ENCODE peak calls at places on chromosomes 6 and 20, in ten cellular contexts. One of them, this sample, is unnamed.

GRCh38 chr20:55415567-55416142 is 589.7 kb downstream of the CBLN4 start:
- DNase-seq in left lung: no peak
- DNase-seq in CD8-positive, alpha-beta T cell: no peak
- DNase-seq in heart right ventricle: no peak
- DNase-seq in IMR-90: no peak
- DNase-seq in esophagus squamous epithelium: no peak
- DNase-seq in ascending aorta: no peak
- DNase-seq in fibroblast of pulmonary artery: no peak
- DNase-seq in progenitor cell of endocrine pancreas: no peak
- DNase-seq in endothelial cell: no peak
- DNase-seq in this sample: no peak

GRCh38 chr20:37627060-37627766 is 66.6 kb upstream of the CTNNBL1 start:
- DNase-seq in progenitor cell of endocrine pancreas: peak
- DNase-seq in heart right ventricle: peak
- DNase-seq in fibroblast of pulmonary artery: peak
- DNase-seq in endothelial cell: peak
- DNase-seq in left lung: peak
- DNase-seq in ascending aorta: no peak
- DNase-seq in esophagus squamous epithelium: no peak
- DNase-seq in CD8-positive, alpha-beta T cell: no peak
- DNase-seq in IMR-90: peak
- DNase-seq in this sample: no peak

GRCh38 chr20:3358676-3359340 is 48.7 kb downstream of the DNAAF9 start:
- DNase-seq in endothelial cell: no peak
- DNase-seq in CD8-positive, alpha-beta T cell: no peak
- DNase-seq in fibroblast of pulmonary artery: no peak
- DNase-seq in progenitor cell of endocrine pancreas: no peak
- DNase-seq in left lung: no peak
- DNase-seq in ascending aorta: no peak
- DNase-seq in IMR-90: no peak
- DNase-seq in esophagus squamous epithelium: no peak
- DNase-seq in heart right ventricle: no peak
- DNase-seq in this sample: no peak

GRCh38 chr6:21213492-21213891 is 380.1 kb upstream of the SOX4 start:
- DNase-seq in esophagus squamous epithelium: no peak
- DNase-seq in IMR-90: no peak
- DNase-seq in endothelial cell: no peak
- DNase-seq in progenitor cell of endocrine pancreas: no peak
- DNase-seq in CD8-positive, alpha-beta T cell: no peak
- DNase-seq in left lung: no peak
- DNase-seq in ascending aorta: no peak
- DNase-seq in fibroblast of pulmonary artery: no peak
- DNase-seq in heart right ventricle: no peak
- DNase-seq in this sample: no peak

GRCh38 chr6:320351-321157 is 28.3 kb downstream of the DUSP22 start:
- DNase-seq in fibroblast of pulmonary artery: no peak
- DNase-seq in CD8-positive, alpha-beta T cell: no peak
- DNase-seq in progenitor cell of endocrine pancreas: no peak
- DNase-seq in esophagus squamous epithelium: no peak
- DNase-seq in IMR-90: no peak
- DNase-seq in heart right ventricle: no peak
- DNase-seq in left lung: no peak
- DNase-seq in ascending aorta: no peak
- DNase-seq in endothelial cell: no peak
- DNase-seq in this sample: no peak

GRCh38 chr6:11675610-11676009 is 103.0 kb downstream of the ADTRP start:
- DNase-seq in heart right ventricle: no peak
- DNase-seq in esophagus squamous epithelium: no peak
- DNase-seq in CD8-positive, alpha-beta T cell: no peak
- DNase-seq in ascending aorta: no peak
- DNase-seq in IMR-90: no peak
- DNase-seq in endothelial cell: no peak
- DNase-seq in fibroblast of pulmonary artery: peak
- DNase-seq in left lung: no peak
- DNase-seq in progenitor cell of endocrine pancreas: no peak
- DNase-seq in this sample: no peak

GRCh38 chr6:52384145-52384766 is 22.3 kb downstream of the PAQR8 start:
- DNase-seq in left lung: no peak
- DNase-seq in progenitor cell of endocrine pancreas: no peak
- DNase-seq in ascending aorta: no peak
- DNase-seq in fibroblast of pulmonary artery: no peak
- DNase-seq in endothelial cell: no peak
- DNase-seq in esophagus squamous epithelium: no peak
- DNase-seq in heart right ventricle: no peak
- DNase-seq in IMR-90: no peak
- DNase-seq in CD8-positive, alpha-beta T cell: no peak
- DNase-seq in this sample: no peak

GRCh38 chr6:41258196-41258493 is 28.3 kb downstream of the TREM1 start:
- DNase-seq in IMR-90: no peak
- DNase-seq in esophagus squamous epithelium: no peak
- DNase-seq in endothelial cell: no peak
- DNase-seq in CD8-positive, alpha-beta T cell: no peak
- DNase-seq in ascending aorta: no peak
- DNase-seq in fibroblast of pulmonary artery: no peak
- DNase-seq in heart right ventricle: no peak
- DNase-seq in left lung: no peak
- DNase-seq in progenitor cell of endocrine pancreas: no peak
- DNase-seq in this sample: no peak

GRCh38 chr6:113586966-113587699 is 270.0 kb upstream of the MARCKS start:
- DNase-seq in progenitor cell of endocrine pancreas: no peak
- DNase-seq in left lung: no peak
- DNase-seq in fibroblast of pulmonary artery: no peak
- DNase-seq in IMR-90: no peak
- DNase-seq in CD8-positive, alpha-beta T cell: no peak
- DNase-seq in heart right ventricle: no peak
- DNase-seq in ascending aorta: no peak
- DNase-seq in endothelial cell: no peak
- DNase-seq in esophagus squamous epithelium: no peak
- DNase-seq in this sample: no peak

GRCh38 chr6:44737829-44738528 is 350.5 kb downstream of the CDC5L start:
- DNase-seq in heart right ventricle: no peak
- DNase-seq in IMR-90: no peak
- DNase-seq in esophagus squamous epithelium: no peak
- DNase-seq in endothelial cell: no peak
- DNase-seq in ascending aorta: no peak
- DNase-seq in left lung: no peak
- DNase-seq in progenitor cell of endocrine pancreas: no peak
- DNase-seq in fibroblast of pulmonary artery: no peak
- DNase-seq in CD8-positive, alpha-beta T cell: no peak
- DNase-seq in this sample: no peak

GRCh38 chr20:57458400-57459160 is 66.4 kb downstream of the CTCFL start:
- DNase-seq in endothelial cell: no peak
- DNase-seq in CD8-positive, alpha-beta T cell: no peak
- DNase-seq in esophagus squamous epithelium: no peak
- DNase-seq in ascending aorta: no peak
- DNase-seq in left lung: no peak
- DNase-seq in progenitor cell of endocrine pancreas: no peak
- DNase-seq in fibroblast of pulmonary artery: peak
- DNase-seq in heart right ventricle: no peak
- DNase-seq in IMR-90: no peak
- DNase-seq in this sample: peak

GRCh38 chr20:54680872-54681297 is 205.5 kb downstream of the DOK5 start:
- DNase-seq in endothelial cell: peak
- DNase-seq in fibroblast of pulmonary artery: peak
- DNase-seq in ascending aorta: no peak
- DNase-seq in CD8-positive, alpha-beta T cell: no peak
- DNase-seq in IMR-90: peak
- DNase-seq in heart right ventricle: no peak
- DNase-seq in esophagus squamous epithelium: no peak
- DNase-seq in left lung: no peak
- DNase-seq in progenitor cell of endocrine pancreas: no peak
- DNase-seq in this sample: no peak

GRCh38 chr20:63809856-63810255 is 21.2 kb downstream of the ZBTB46 start:
- DNase-seq in heart right ventricle: no peak
- DNase-seq in fibroblast of pulmonary artery: no peak
- DNase-seq in progenitor cell of endocrine pancreas: no peak
- DNase-seq in CD8-positive, alpha-beta T cell: no peak
- DNase-seq in left lung: no peak
- DNase-seq in IMR-90: no peak
- DNase-seq in endothelial cell: no peak
- DNase-seq in ascending aorta: no peak
- DNase-seq in esophagus squamous epithelium: no peak
- DNase-seq in this sample: no peak

GRCh38 chr20:24698189-24698588 is 228.8 kb downstream of the SYNDIG1 start:
- DNase-seq in fibroblast of pulmonary artery: no peak
- DNase-seq in ascending aorta: no peak
- DNase-seq in left lung: no peak
- DNase-seq in esophagus squamous epithelium: no peak
- DNase-seq in IMR-90: no peak
- DNase-seq in heart right ventricle: no peak
- DNase-seq in CD8-positive, alpha-beta T cell: no peak
- DNase-seq in endothelial cell: no peak
- DNase-seq in progenitor cell of endocrine pancreas: no peak
- DNase-seq in this sample: no peak

GRCh38 chr20:22379472-22379871 is 204.9 kb downstream of the FOXA2 start:
- DNase-seq in esophagus squamous epithelium: no peak
- DNase-seq in left lung: no peak
- DNase-seq in fibroblast of pulmonary artery: peak
- DNase-seq in IMR-90: no peak
- DNase-seq in heart right ventricle: no peak
- DNase-seq in endothelial cell: no peak
- DNase-seq in CD8-positive, alpha-beta T cell: no peak
- DNase-seq in ascending aorta: no peak
- DNase-seq in progenitor cell of endocrine pancreas: no peak
- DNase-seq in this sample: no peak

GRCh38 chr20:35720165-35721123 is 21.2 kb downstream of the ROMO1 start:
- DNase-seq in progenitor cell of endocrine pancreas: no peak
- DNase-seq in left lung: no peak
- DNase-seq in fibroblast of pulmonary artery: no peak
- DNase-seq in endothelial cell: no peak
- DNase-seq in esophagus squamous epithelium: no peak
- DNase-seq in CD8-positive, alpha-beta T cell: no peak
- DNase-seq in ascending aorta: no peak
- DNase-seq in IMR-90: no peak
- DNase-seq in heart right ventricle: no peak
- DNase-seq in this sample: no peak

GRCh38 chr6:39295538-39295937 is 18.7 kb downstream of the KCNK17 start:
- DNase-seq in esophagus squamous epithelium: no peak
- DNase-seq in progenitor cell of endocrine pancreas: no peak
- DNase-seq in fibroblast of pulmonary artery: no peak
- DNase-seq in CD8-positive, alpha-beta T cell: no peak
- DNase-seq in endothelial cell: no peak
- DNase-seq in ascending aorta: no peak
- DNase-seq in left lung: no peak
- DNase-seq in IMR-90: no peak
- DNase-seq in heart right ventricle: no peak
- DNase-seq in this sample: no peak

GRCh38 chr20:51958636-51959542 is 156.6 kb upstream of the SALL4 start:
- DNase-seq in endothelial cell: no peak
- DNase-seq in heart right ventricle: no peak
- DNase-seq in ascending aorta: no peak
- DNase-seq in progenitor cell of endocrine pancreas: no peak
- DNase-seq in esophagus squamous epithelium: no peak
- DNase-seq in CD8-positive, alpha-beta T cell: no peak
- DNase-seq in fibroblast of pulmonary artery: peak
- DNase-seq in left lung: no peak
- DNase-seq in IMR-90: peak
- DNase-seq in this sample: no peak

GRCh38 chr20:17617868-17618672 is 48.2 kb downstream of the DSTN start:
- DNase-seq in CD8-positive, alpha-beta T cell: no peak
- DNase-seq in left lung: peak
- DNase-seq in fibroblast of pulmonary artery: no peak
- DNase-seq in heart right ventricle: no peak
- DNase-seq in endothelial cell: no peak
- DNase-seq in ascending aorta: no peak
- DNase-seq in esophagus squamous epithelium: no peak
- DNase-seq in IMR-90: no peak
- DNase-seq in progenitor cell of endocrine pancreas: no peak
- DNase-seq in this sample: no peak

GRCh38 chr6:124937645-124938044 is 24.6 kb upstream of the RNF217 start:
- DNase-seq in left lung: no peak
- DNase-seq in IMR-90: no peak
- DNase-seq in progenitor cell of endocrine pancreas: no peak
- DNase-seq in endothelial cell: no peak
- DNase-seq in ascending aorta: no peak
- DNase-seq in fibroblast of pulmonary artery: no peak
- DNase-seq in CD8-positive, alpha-beta T cell: no peak
- DNase-seq in esophagus squamous epithelium: no peak
- DNase-seq in heart right ventricle: no peak
- DNase-seq in this sample: no peak
- TF ChIP-seq CTCF in left lung: no peak
- TF ChIP-seq CTCF in IMR-90: no peak
- TF ChIP-seq CTCF in progenitor cell of endocrine pancreas: no peak
- TF ChIP-seq CTCF in endothelial cell: no peak
- TF ChIP-seq CTCF in ascending aorta: no peak
- TF ChIP-seq CTCF in fibroblast of pulmonary artery: no peak
- TF ChIP-seq CTCF in CD8-positive, alpha-beta T cell: no peak
- TF ChIP-seq CTCF in esophagus squamous epithelium: no peak
- TF ChIP-seq CTCF in heart right ventricle: no peak
- TF ChIP-seq CTCF in this sample: no peak

GRCh38 chr20:8829232-8829631 is 239.7 kb upstream of the PLCB4 start:
- DNase-seq in esophagus squamous epithelium: no peak
- DNase-seq in endothelial cell: no peak
- DNase-seq in heart right ventricle: no peak
- DNase-seq in fibroblast of pulmonary artery: no peak
- DNase-seq in progenitor cell of endocrine pancreas: no peak
- DNase-seq in left lung: no peak
- DNase-seq in ascending aorta: no peak
- DNase-seq in IMR-90: no peak
- DNase-seq in CD8-positive, alpha-beta T cell: no peak
- DNase-seq in this sample: no peak
- TF ChIP-seq CTCF in esophagus squamous epithelium: no peak
- TF ChIP-seq CTCF in endothelial cell: peak
- TF ChIP-seq CTCF in heart right ventricle: no peak
- TF ChIP-seq CTCF in fibroblast of pulmonary artery: peak
- TF ChIP-seq CTCF in progenitor cell of endocrine pancreas: peak
- TF ChIP-seq CTCF in left lung: no peak
- TF ChIP-seq CTCF in ascending aorta: no peak
- TF ChIP-seq CTCF in IMR-90: no peak
- TF ChIP-seq CTCF in CD8-positive, alpha-beta T cell: no peak
- TF ChIP-seq CTCF in this sample: no peak

DNA sequence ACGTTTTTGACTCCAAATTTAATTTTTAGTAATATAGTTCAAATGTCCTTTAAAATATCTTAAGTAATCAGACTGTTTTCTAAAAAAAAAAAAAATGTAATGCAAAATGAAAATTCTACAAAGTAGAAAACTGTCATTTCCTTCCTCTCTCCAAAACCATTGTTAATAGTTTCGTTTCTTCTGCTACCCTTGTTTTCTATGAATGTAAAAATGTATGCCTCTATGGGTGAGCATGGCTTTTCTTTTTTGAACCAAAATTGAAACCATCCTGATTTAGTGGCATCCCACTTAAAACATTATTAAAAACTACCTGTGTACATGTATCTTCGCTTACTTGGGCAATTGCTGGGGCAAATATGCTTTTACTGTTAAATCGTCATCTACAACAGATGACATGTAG is 65.0 kb downstream of the UTRN start:
- DNase-seq in esophagus squamous epithelium: no peak
- DNase-seq in left lung: no peak
- DNase-seq in CD8-positive, alpha-beta T cell: no peak
- DNase-seq in progenitor cell of endocrine pancreas: no peak
- DNase-seq in heart right ventricle: no peak
- DNase-seq in endothelial cell: no peak
- DNase-seq in ascending aorta: no peak
- DNase-seq in IMR-90: no peak
- DNase-seq in fibroblast of pulmonary artery: no peak
- DNase-seq in this sample: no peak
- TF ChIP-seq CTCF in esophagus squamous epithelium: no peak
- TF ChIP-seq CTCF in left lung: no peak
- TF ChIP-seq CTCF in CD8-positive, alpha-beta T cell: no peak
- TF ChIP-seq CTCF in progenitor cell of endocrine pancreas: no peak
- TF ChIP-seq CTCF in heart right ventricle: no peak
- TF ChIP-seq CTCF in endothelial cell: no peak
- TF ChIP-seq CTCF in ascending aorta: no peak
- TF ChIP-seq CTCF in IMR-90: no peak
- TF ChIP-seq CTCF in fibroblast of pulmonary artery: no peak
- TF ChIP-seq CTCF in this sample: no peak

GRCh38 chr20:61839912-61840441 is 225.7 kb downstream of the TAF4 start:
- DNase-seq in endothelial cell: no peak
- DNase-seq in progenitor cell of endocrine pancreas: no peak
- DNase-seq in IMR-90: no peak
- DNase-seq in ascending aorta: no peak
- DNase-seq in left lung: no peak
- DNase-seq in fibroblast of pulmonary artery: no peak
- DNase-seq in esophagus squamous epithelium: no peak
- DNase-seq in heart right ventricle: no peak
- DNase-seq in CD8-positive, alpha-beta T cell: no peak
- DNase-seq in this sample: no peak
- TF ChIP-seq CTCF in endothelial cell: no peak
- TF ChIP-seq CTCF in progenitor cell of endocrine pancreas: no peak
- TF ChIP-seq CTCF in IMR-90: no peak
- TF ChIP-seq CTCF in ascending aorta: no peak
- TF ChIP-seq CTCF in left lung: no peak
- TF ChIP-seq CTCF in fibroblast of pulmonary artery: no peak
- TF ChIP-seq CTCF in esophagus squamous epithelium: no peak
- TF ChIP-seq CTCF in heart right ventricle: no peak
- TF ChIP-seq CTCF in CD8-positive, alpha-beta T cell: no peak
- TF ChIP-seq CTCF in this sample: no peak

This sample was measured in gastrocnemius medialis.